ENCODE peak calls at places on chromosomes 11 and 22, in ten cellular contexts. U is IMR-90, A is uterus, S is heart left ventricle, P is stomach, L is A549, F is adrenal gland, K is body of pancreas, D is right lobe of liver, X is ovary. I is an unnamed sample. For H3K4me1, the result is how much of the 10 kb centered on the place peaks cover.

GRCh38 chr22:36397081-36397766 is 9.5 kb upstream of the MYH9 start:
- DNase-seq in U (peak), A (no peak), S (no peak), P (no peak), L (peak), F (no peak), K (no peak), D (no peak), X (no peak), I (no peak)

GRCh38 chr22:42344391-42344861 is 74.0 kb upstream of the TCF20 start:
- DNase-seq in U (no peak), A (peak), S (peak), P (peak), L (no peak), F (no peak), K (no peak), D (no peak), X (peak), I (no peak)

GRCh38 chr11:33773399-33774355 is 643 bp downstream of the FBXO3 start:
- DNase-seq in U (peak), A (no peak), S (no peak), P (no peak), L (no peak), F (no peak), K (no peak), D (no peak), X (no peak), I (peak)

GRCh38 chr22:47452184-47452583 is 689.7 kb downstream of the TBC1D22A start:
- DNase-seq in U (no peak), A (no peak), S (no peak), P (no peak), L (peak), F (no peak), K (no peak), D (no peak), X (no peak), I (no peak)

GRCh38 chr11:14894657-14895598 is 2.9 kb upstream of the CYP2R1 start:
- DNase-seq in U (peak), A (no peak), S (peak), P (no peak), L (no peak), F (peak), K (no peak), D (peak), X (no peak), I (no peak)

GRCh38 chr11:48013269-48013901 is 33.0 kb downstream of the PTPRJ start:
- DNase-seq in U (peak), A (no peak), S (peak), P (peak), L (peak), F (no peak), K (no peak), D (peak), X (no peak), I (peak)

GRCh38 chr11:33291004-33291777 is 34.0 kb downstream of the HIPK3 start:
- DNase-seq in U (peak), A (no peak), S (no peak), P (no peak), L (peak), F (no peak), K (no peak), D (no peak), X (no peak), I (no peak)

GRCh38 chr11:76557466-76557865 is 112.6 kb downstream of the EMSY start:
- DNase-seq in U (no peak), A (no peak), S (no peak), P (no peak), L (no peak), F (no peak), K (no peak), D (no peak), X (no peak), I (no peak)

GRCh38 chr11:18780896-18781295 is 10.7 kb downstream of the PTPN5 start:
- DNase-seq in U (no peak), A (no peak), S (no peak), P (no peak), L (no peak), F (no peak), K (no peak), D (no peak), X (no peak), I (no peak)

GRCh38 chr11:64864473-64865285 is 13.7 kb downstream of the EHD1 start:
- DNase-seq in U (peak), A (peak), S (peak), P (no peak), L (no peak), F (peak), K (no peak), D (no peak), X (peak), I (peak)

GRCh38 chr22:50525991-50526848 is 822 bp upstream of the SCO2 start:
- DNase-seq in U (peak), A (peak), S (peak), P (peak), L (peak), F (peak), K (peak), D (peak), X (peak), I (peak)

GRCh38 chr11:83280256-83280655 is 5.9 kb downstream of the CCDC90B start:
- DNase-seq in U (no peak), A (no peak), S (no peak), P (no peak), L (no peak), F (no peak), K (no peak), D (no peak), X (no peak), I (no peak)

GRCh38 chr11:121321614-121322243 is 29.2 kb downstream of the SC5D start:
- DNase-seq in U (peak), A (no peak), S (no peak), P (no peak), L (peak), F (peak), K (no peak), D (peak), X (no peak), I (peak)

GRCh38 chr11:10913996-10914514 is 56.2 kb upstream of the ZBED5 start:
- DNase-seq in U (no peak), A (no peak), S (no peak), P (no peak), L (no peak), F (no peak), K (no peak), D (no peak), X (no peak), I (no peak)

GRCh38 chr11:59135648-59136461 is 6.8 kb upstream of the FAM111A start:
- DNase-seq in U (peak), A (peak), S (peak), P (peak), L (peak), F (peak), K (peak), D (peak), X (peak), I (peak)

GRCh38 chr11:114779189-114779588 is 100.9 kb downstream of the NXPE2 start:
- DNase-seq in U (no peak), A (no peak), S (no peak), P (no peak), L (no peak), F (no peak), K (no peak), D (no peak), X (no peak), I (no peak)
- H3K4me1 ChIP-seq in U (under half), A (under half), S (under half), P (under half), L (under half), F (under half), K (under half), D (under half), X (under half), I (under half)

GRCh38 chr22:44543781-44544181 is 45.7 kb upstream of the RTL6 start:
- DNase-seq in U (no peak), A (no peak), S (no peak), P (no peak), L (no peak), F (no peak), K (no peak), D (peak), X (no peak), I (no peak)

GRCh38 chr22:44546686-44547310 is 48.8 kb upstream of the RTL6 start:
- DNase-seq in U (no peak), A (no peak), S (no peak), P (no peak), L (no peak), F (no peak), K (no peak), D (peak), X (no peak), I (no peak)

GRCh38 chr22:44544523-44545433 is 46.7 kb upstream of the RTL6 start:
- DNase-seq in U (no peak), A (no peak), S (no peak), P (no peak), L (no peak), F (no peak), K (no peak), D (peak), X (no peak), I (no peak)

GRCh38 chr22:44547371-44547770 is 49.3 kb upstream of the RTL6 start:
- DNase-seq in U (no peak), A (no peak), S (no peak), P (no peak), L (no peak), F (no peak), K (no peak), D (peak), X (no peak), I (no peak)

DNA sequence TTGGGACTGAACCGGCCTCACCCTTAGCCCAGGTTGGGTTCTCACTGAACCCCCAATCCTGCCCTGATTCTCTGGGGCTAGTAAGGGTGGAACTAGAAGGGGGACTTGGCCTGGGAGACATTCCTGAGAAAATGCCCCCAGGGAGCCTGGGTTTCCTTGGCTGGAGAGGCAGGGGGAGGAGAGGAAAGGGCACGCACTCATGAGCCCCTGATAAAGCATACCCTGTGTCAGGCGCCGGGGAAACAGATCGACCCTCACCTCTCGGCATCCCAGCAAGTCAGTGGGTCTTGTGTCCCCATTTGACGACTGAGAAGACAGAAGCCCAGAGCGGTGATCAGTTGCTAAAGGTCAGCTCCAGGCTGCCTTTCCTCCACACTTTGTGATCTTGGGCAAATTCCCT is 47.7 kb upstream of the RTL6 start:
- DNase-seq in U (no peak), A (no peak), S (no peak), P (no peak), L (no peak), F (no peak), K (no peak), D (peak), X (no peak), I (no peak)
- H3K4me3 ChIP-seq in U (no peak), A (no peak), S (no peak), P (no peak), L (no peak), F (no peak), K (no peak), D (no peak), X (no peak), I (no peak)

DNA sequence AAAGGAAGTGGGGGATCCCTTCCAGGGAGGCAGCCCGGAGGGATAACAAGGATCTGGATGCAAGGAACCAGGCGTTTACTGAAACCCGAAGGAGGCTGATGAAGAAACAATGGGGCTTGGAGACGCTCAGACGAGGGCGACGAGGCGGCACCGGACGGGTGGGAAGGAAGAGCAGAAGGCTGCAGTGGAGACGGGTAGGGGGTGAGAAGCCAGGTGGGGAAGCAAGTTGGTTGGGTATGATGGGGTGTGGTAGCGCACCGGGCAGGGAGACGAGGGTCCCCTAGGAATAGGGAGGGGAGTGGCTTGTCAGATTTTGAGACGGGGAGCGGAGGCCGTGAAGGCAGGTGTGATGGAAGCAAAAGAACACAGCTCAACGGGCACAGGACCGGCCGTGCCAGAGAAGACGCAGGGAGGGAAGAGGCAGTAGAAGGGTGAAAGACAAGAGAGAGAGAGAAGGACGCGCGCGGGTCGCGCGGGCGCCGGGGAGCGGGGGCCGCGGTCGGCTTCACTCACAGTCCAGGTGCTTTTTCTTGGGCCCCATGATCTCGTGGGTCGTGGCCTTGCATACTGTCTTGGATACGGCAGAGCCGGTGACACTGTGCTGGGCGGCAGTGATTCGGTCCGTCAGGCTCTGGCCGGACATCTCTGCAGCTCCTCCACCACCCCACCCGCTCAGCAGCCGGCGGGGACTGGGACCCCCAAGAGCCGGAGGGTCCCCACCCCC is 584 bp downstream of the PICALM start:
- DNase-seq in U (no peak), A (no peak), S (peak), P (peak), L (peak), F (peak), K (peak), D (peak), X (no peak), I (peak)
- TF ChIP-seq POLR2A in U (no peak), A (no peak), S (peak), P (no peak), L (no peak), F (no peak), K (peak), D (no peak), X (no peak), I (no peak)

DNA sequence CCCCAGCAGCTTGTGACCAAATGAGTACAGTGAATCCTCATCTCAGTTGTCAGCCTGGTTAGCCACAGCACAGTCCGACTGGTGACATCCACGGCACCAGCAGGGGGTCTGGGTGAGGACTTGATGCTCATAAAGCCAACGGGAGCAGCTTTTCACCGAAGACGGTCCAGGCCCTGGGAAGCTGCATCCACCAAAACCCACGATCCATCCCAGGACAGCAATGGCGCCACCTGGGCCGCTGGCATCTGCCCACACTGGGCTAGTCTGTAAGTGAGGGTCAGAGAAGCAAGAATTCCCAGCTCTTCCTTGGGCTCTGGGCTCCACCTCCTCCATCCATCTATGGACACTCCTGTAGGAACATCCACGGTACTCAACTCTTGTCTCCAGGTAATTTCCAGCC is 25.1 kb upstream of the FXYD6 start:
- DNase-seq in U (no peak), A (peak), S (no peak), P (no peak), L (no peak), F (no peak), K (no peak), D (peak), X (no peak), I (no peak)
- H3K4me1 ChIP-seq in U (under half), A (under half), S (under half), P (under half), L (under half), F (under half), K (under half), D (under half), X (under half), I (under half)

GRCh38 chr11:123357353-123357989 is 72.6 kb upstream of the GRAMD1B start:
- DNase-seq in U (no peak), A (no peak), S (no peak), P (no peak), L (no peak), F (no peak), K (no peak), D (no peak), X (no peak), I (no peak)

GRCh38 chr11:123354371-123354770 is 75.7 kb upstream of the GRAMD1B start:
- DNase-seq in U (no peak), A (no peak), S (no peak), P (no peak), L (no peak), F (no peak), K (no peak), D (no peak), X (no peak), I (no peak)

GRCh38 chr11:123356539-123356938 is 73.5 kb upstream of the GRAMD1B start:
- DNase-seq in U (no peak), A (no peak), S (no peak), P (no peak), L (no peak), F (no peak), K (no peak), D (no peak), X (no peak), I (no peak)

GRCh38 chr11:123360267-123360936 is 69.7 kb upstream of the GRAMD1B start:
- DNase-seq in U (no peak), A (no peak), S (no peak), P (no peak), L (no peak), F (no peak), K (no peak), D (no peak), X (no peak), I (no peak)

GRCh38 chr11:123357990-123358827 is 71.9 kb upstream of the GRAMD1B start:
- DNase-seq in U (peak), A (no peak), S (peak), P (no peak), L (peak), F (peak), K (no peak), D (no peak), X (no peak), I (peak)
- H3K4me3 ChIP-seq in U (peak), A (peak), S (peak), P (peak), L (peak), F (peak), K (no peak), D (no peak), X (no peak), I (peak)

DNA sequence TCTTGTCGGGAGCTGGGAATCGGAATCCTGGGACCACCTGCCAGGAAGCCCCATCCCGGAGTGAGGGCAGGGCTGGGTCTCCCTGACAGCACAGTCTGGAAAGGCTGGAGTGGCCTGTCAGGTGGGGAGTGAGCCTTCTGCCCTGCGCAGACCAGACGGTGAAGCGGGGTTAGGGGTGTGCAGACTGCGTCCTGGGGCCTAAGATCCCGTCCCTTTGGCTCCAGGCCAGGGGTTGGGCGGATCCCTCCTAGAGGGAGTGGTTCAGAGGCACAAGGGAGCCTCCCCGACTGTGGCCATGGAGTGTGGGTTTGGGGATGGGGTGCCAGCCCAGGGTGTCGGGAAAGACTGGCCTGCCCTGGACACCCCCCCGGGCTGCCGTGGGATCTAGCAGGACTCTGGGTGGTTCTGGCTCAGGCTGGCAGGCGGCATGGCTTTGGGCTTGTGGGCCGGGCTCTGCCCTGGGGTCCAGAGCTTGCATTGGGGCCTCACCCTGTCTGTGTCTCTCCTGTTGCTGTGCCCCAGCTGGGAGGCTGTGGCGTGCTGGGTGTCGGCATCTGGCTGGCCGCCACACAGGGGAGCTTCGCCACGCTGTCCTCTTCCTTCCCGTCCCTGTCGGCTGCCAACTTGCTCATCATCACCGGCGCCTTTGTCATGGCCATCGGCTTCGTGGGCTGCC is 19.5 kb downstream of the TSPAN4 start:
- DNase-seq in U (no peak), A (peak), S (no peak), P (peak), L (no peak), F (no peak), K (no peak), D (no peak), X (peak), I (no peak)
- TF ChIP-seq POLR2A in U (no peak), A (no peak), S (no peak), P (no peak), L (no peak), F (no peak), K (no peak), D (no peak), X (no peak), I (no peak)

GRCh38 chr11:102471474-102471873 is 18.9 kb upstream of the TMEM123 start:
- DNase-seq in U (no peak), A (no peak), S (no peak), P (no peak), L (no peak), F (no peak), K (no peak), D (peak), X (no peak), I (no peak)
- H3K4me1 ChIP-seq in U (under half), A (under half), S (under half), P (under half), L (under half), F (under half), K (under half), D (under half), X (under half), I (under half)

GRCh38 chr11:78562398-78562797 is 12.3 kb downstream of the NARS2 start:
- DNase-seq in U (peak), A (no peak), S (no peak), P (no peak), L (no peak), F (no peak), K (no peak), D (no peak), X (no peak), I (no peak)
- H3K4me3 ChIP-seq in U (no peak), A (peak), S (no peak), P (no peak), L (no peak), F (no peak), K (no peak), D (no peak), X (no peak), I (no peak)

GRCh38 chr11:57324154-57324885 is 432 bp downstream of the TNKS1BP1 start:
- DNase-seq in U (peak), A (peak), S (no peak), P (peak), L (peak), F (peak), K (peak), D (no peak), X (peak), I (no peak)

GRCh38 chr11:57325735-57326048 is 940 bp upstream of the TNKS1BP1 start:
- DNase-seq in U (no peak), A (no peak), S (no peak), P (peak), L (peak), F (peak), K (peak), D (no peak), X (peak), I (peak)

GRCh38 chr11:57323503-57324153 is 1.1 kb downstream of the TNKS1BP1 start:
- DNase-seq in U (peak), A (no peak), S (no peak), P (no peak), L (no peak), F (no peak), K (no peak), D (no peak), X (peak), I (no peak)

GRCh38 chr11:57322881-57323467 is 1.8 kb downstream of the TNKS1BP1 start:
- DNase-seq in U (no peak), A (no peak), S (no peak), P (no peak), L (no peak), F (no peak), K (no peak), D (no peak), X (no peak), I (no peak)

GRCh38 chr11:57324886-57325734 is at the start of gene TNKS1BP1:
- DNase-seq in U (peak), A (peak), S (peak), P (peak), L (peak), F (peak), K (peak), D (peak), X (peak), I (peak)
- TF ChIP-seq POLR2A in U (peak), A (peak), S (peak), P (no peak), L (peak), F (peak), K (peak), D (peak), X (peak), I (peak)

GRCh38 chr11:68503792-68504191 is 43.2 kb downstream of the PPP6R3 start:
- DNase-seq in U (no peak), A (no peak), S (no peak), P (no peak), L (no peak), F (no peak), K (no peak), D (no peak), X (no peak), I (no peak)
- H3K4me1 ChIP-seq in U (under half), A (under half), S (half or more), P (under half), L (under half), F (under half), K (half or more), D (under half), X (under half), I (half or more)